ENCODE peak calls at places on chromosome 22, in four cellular contexts. N, U, L and C are unnamed samples.

GRCh38 chr22:44448271-44448780 is 49.7 kb downstream of the RTL6 start:
- DNase-seq in L (no peak), U (peak; percentile 76), N (peak; percentile 59), C (peak; percentile 83)

GRCh38 chr22:34946339-34946985 is 119.5 kb upstream of the ISX start:
- DNase-seq in U (no peak), N (no peak), L (no peak), C (no peak)

GRCh38 chr22:31133911-31134310 is 6.4 kb downstream of the PLA2G3 start:
- DNase-seq in N (no peak), L (peak; percentile 81), U (no peak), C (no peak)

GRCh38 chr22:46514592-46515207 is 22.7 kb downstream of the CELSR1 start:
- DNase-seq in N (no peak), U (no peak), L (peak; percentile 60), C (no peak)

GRCh38 chr22:46848227-46848626 is 85.8 kb downstream of the TBC1D22A start:
- DNase-seq in U (no peak), L (no peak), N (no peak), C (no peak)

GRCh38 chr22:16914006-16914405 is 88.8 kb upstream of the XKR3 start:
- DNase-seq in L (no peak), N (no peak), U (no peak), C (no peak)

GRCh38 chr22:45212992-45213751 is 27.5 kb downstream of the KIAA0930 start:
- DNase-seq in L (peak; percentile 59), N (no peak), U (peak; percentile 48), C (peak; percentile 77)

GRCh38 chr22:41668971-41669911 is 19.4 kb downstream of the SNU13 start:
- DNase-seq in U (no peak), L (peak; percentile 20), N (no peak), C (peak; percentile 55)

GRCh38 chr22:19400881-19401280 is 30.7 kb downstream of the HIRA start:
- DNase-seq in L (no peak), U (no peak), N (no peak), C (no peak)

GRCh38 chr22:33051960-33052839 is 6.0 kb downstream of the SYN3 start:
- DNase-seq in L (no peak), U (no peak), N (no peak), C (no peak)

GRCh38 chr22:46798366-46799057 is 36.1 kb downstream of the TBC1D22A start:
- DNase-seq in L (peak; percentile 95), N (peak; percentile 84), U (peak; percentile 70), C (peak; percentile 66)

GRCh38 chr22:22755778-22756100 is 111.3 kb downstream of the GGTLC2 start:
- DNase-seq in N (no peak), U (no peak), L (no peak), C (no peak)

DNA sequence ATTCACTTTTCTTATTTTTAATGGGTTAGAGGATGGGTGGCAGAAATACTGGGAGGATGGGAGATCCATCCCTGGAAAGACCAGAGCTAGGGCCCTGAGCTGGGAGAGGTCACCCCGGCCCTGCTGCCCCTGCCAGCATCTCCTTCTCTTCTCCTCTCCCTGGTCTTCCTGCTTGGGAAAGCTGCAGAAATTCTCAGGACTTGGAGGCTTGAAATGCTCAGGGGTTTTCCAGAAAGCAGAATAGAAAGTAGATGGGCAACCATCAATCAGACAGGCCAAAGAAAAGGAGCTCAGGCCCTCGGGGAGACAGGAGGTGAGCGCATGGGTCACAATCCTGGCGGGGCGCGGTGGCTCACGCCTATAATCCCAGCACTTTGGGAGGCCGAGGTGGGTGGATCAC is 1.5 kb downstream of the APOBEC3H start:
- DNase-seq in U (no peak), N (no peak), L (no peak), C (no peak)
- H3K4me1 ChIP-seq in U (peaks cover 17% of the 10 kb centered on the region), N (no peaks in the 10 kb centered on the region), L (peaks cover 13% of the 10 kb centered on the region), C (no peaks in the 10 kb centered on the region)

GRCh38 chr22:48575567-48576332 is 1251.9 kb downstream of the BRD1 start:
- DNase-seq in U (no peak), L (no peak), N (no peak), C (no peak)

GRCh38 chr22:48574776-48575566 is 1252.7 kb downstream of the BRD1 start:
- DNase-seq in N (peak; percentile 87), U (no peak), L (peak; percentile 88), C (no peak)

GRCh38 chr22:48577014-48577690 is 1250.5 kb downstream of the BRD1 start:
- DNase-seq in N (peak; percentile 56), U (no peak), L (peak; percentile 59), C (no peak)

GRCh38 chr22:48577691-48578090 is 1250.0 kb downstream of the BRD1 start:
- DNase-seq in U (no peak), N (no peak), L (peak; percentile 50), C (no peak)

GRCh38 chr22:48576333-48577013 is 1251.2 kb downstream of the BRD1 start:
- DNase-seq in L (peak; percentile 85), N (peak; percentile 66), U (no peak), C (no peak)
- H3K27ac ChIP-seq in L (no peak overlapping the region), N (peak overlapping the region; percentile 84), U (no peak overlapping the region), C (no peak overlapping the region)

DNA sequence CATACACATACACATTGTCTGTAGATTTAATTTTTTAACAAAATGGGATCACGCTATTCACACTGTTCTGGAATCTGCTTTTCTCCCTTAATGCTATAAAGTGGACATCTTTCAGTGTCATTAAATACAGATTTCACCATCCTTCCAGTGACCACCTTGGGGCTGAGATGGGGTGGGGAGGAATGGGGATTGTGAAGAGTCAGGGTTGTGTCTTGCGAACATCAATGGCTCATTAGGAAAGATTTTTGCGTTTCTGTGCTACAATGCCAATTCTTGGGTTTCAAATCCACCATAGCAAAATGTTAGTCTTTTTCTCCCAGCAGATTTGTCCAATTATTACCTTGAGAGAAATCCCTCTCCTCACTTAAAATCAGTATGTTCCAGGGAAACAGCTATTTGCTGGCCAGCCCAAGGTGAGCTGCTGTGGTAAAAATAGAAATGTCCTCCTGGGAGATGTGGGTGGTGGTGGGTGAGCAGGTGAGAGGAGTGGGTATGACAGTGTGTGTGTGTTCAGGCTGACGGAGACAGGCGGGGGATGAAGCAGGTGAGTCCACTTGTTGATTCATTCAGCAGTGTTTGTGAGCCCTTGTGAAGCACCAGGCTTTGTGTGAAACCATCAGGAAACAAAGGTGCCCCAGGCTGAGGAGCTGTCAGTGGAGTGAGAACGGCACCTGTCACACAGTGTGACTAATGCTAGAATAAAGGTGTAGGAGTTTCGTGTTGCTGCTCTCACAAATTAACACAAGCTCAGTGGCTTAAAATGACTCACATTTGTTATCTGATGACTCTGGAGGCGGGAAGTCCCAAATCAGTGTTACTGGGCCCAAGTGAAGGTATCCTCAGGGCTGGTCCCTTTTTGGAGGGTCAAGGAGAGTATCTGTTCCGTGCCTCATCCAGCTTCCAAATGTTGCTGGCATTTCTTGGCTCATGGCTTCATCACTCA is 1.7 kb upstream of the CBX6 start:
- DNase-seq in L (no peak), U (no peak), N (no peak), C (peak; percentile 59)
- H3K4me3 ChIP-seq in L (no peak overlapping the region), U (peak overlapping the region; percentile 74), N (peak overlapping the region; percentile 86), C (peak overlapping the region; percentile 70)

GRCh38 chr22:24707477-24707816 is 67.1 kb downstream of the PIWIL3 start:
- DNase-seq in N (no peak), U (no peak), L (no peak), C (no peak)

GRCh38 chr22:24706732-24707476 is 67.6 kb downstream of the PIWIL3 start:
- DNase-seq in N (no peak), U (no peak), L (no peak), C (no peak)

GRCh38 chr22:24703101-24703500 is 71.4 kb downstream of the PIWIL3 start:
- DNase-seq in U (peak; percentile 41), L (peak; percentile 37), N (no peak), C (no peak)

DNA sequence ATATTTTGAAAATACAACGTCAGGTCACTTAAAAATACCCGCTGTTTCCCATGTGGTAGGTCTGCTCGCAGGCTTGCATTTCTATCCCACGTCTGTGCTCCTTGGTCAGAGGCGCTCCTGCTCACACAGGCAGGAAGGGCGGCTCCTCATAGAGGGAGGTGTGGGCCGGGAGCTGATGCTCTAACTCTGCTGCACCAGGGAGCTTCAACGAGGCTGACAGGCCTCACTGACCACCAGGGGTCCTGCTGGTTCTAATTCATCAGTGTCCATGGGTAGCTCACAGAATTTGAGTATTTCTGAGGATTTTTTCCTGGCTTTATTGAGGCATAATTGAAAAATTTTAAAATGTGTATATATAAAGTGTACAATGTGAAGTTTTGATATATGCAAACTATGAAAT is 68.5 kb downstream of the PIWIL3 start:
- DNase-seq in L (peak; percentile 24), U (no peak), N (no peak), C (no peak)
- H3K4me1 ChIP-seq in L (no peaks in the 10 kb centered on the region), U (peaks cover 10% of the 10 kb centered on the region), N (no peaks in the 10 kb centered on the region), C (no peaks in the 10 kb centered on the region)

DNA sequence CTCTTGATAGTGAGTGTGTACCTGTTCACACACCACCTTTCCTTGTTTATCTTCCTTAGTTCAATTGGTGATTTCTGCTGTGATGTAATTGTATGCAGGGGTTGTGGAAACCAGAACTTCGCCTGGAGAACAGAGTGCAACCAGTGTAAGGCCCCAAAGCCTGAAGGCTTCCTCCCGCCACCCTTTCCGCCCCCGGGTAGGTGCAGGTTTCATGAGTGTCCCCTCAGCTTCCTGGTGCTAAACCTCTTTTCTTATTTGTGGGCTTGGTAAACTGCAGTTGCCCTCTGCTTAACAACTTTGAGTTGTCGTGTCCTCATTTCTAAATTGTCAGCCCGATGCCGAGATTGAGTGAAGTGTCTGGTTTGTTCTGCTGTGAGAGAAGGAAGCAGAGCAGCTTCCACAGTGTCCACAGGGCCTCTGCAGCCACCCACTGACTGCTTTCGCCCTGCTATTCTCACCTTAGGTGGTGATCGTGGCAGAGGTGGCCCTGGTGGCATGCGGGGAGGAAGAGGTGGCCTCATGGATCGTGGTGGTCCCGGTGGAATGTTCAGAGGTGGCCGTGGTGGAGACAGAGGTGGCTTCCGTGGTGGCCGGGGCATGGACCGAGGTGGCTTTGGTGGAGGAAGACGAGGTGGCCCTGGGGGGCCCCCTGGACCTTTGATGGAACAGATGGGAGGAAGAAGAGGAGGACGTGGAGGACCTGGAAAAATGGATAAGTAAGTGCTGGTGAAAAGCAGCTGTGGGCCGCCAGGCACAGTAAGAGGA is 7.1 kb upstream of the GAS2L1 start:
- DNase-seq in L (peak; percentile 55), N (no peak), U (no peak), C (no peak)
- H3K27ac ChIP-seq in L (no peak overlapping the region), N (no peak overlapping the region), U (no peak overlapping the region), C (no peak overlapping the region)